ENCODE peak calls at places on chromosomes 2 and 18, in nine cellular contexts. X is fibroblast of lung, Z is gastrocnemius medialis, K is A549, O is lower lobe of right lung, E is GM20000, W is neural progenitor cell, C is PC-9, F is fibroblast of pulmonary artery. R is an unnamed sample.
A peak's percentile ranks its signal among the peaks of the same experiment; 100 is the strongest.

GRCh38 chr2:147934881-147935280 is 85.7 kb downstream of the ORC4 start:
- DNase-seq in W (no peak), Z (no peak), X (peak; percentile 15), E (no peak), F (no peak), K (no peak), O (no peak), C (no peak), R (no peak)

GRCh38 chr2:210198326-210198725 is 26.9 kb downstream of the ACADL start:
- DNase-seq in K (no peak), W (no peak), F (peak; percentile 38), X (peak; percentile 10), E (no peak), Z (no peak), C (no peak), O (no peak), R (no peak)

GRCh38 chr18:3726241-3726951 is 276.4 kb downstream of the TGIF1 start:
- DNase-seq in Z (no peak), F (no peak), W (no peak), X (no peak), O (no peak), C (no peak), K (no peak), E (no peak), R (no peak)

GRCh38 chr2:134139615-134140014 is 114.3 kb upstream of the MGAT5 start:
- DNase-seq in W (no peak), K (no peak), F (no peak), E (no peak), C (no peak), X (no peak), O (no peak), Z (no peak), R (no peak)

GRCh38 chr2:199136241-199136640 is 321.5 kb downstream of the SATB2 start:
- DNase-seq in W (no peak), E (no peak), F (no peak), Z (no peak), C (no peak), X (no peak), O (no peak), K (no peak), R (no peak)

GRCh38 chr2:201630577-201630976 is 12.7 kb downstream of the TMEM237 start:
- DNase-seq in F (no peak), K (no peak), X (no peak), O (no peak), E (no peak), W (no peak), Z (no peak), C (no peak), R (no peak)

GRCh38 chr2:39492095-39492590 is 55.1 kb upstream of the MAP4K3 start:
- DNase-seq in E (peak; percentile 77), O (no peak), X (peak; percentile 97), F (peak; percentile 94), W (no peak), C (peak; percentile 92), Z (no peak), K (peak; percentile 80), R (peak; percentile 69)

GRCh38 chr18:28712172-28712571 is 535.2 kb upstream of the CDH2 start:
- DNase-seq in C (no peak), E (no peak), W (no peak), O (no peak), K (no peak), F (no peak), X (no peak), Z (no peak), R (no peak)

GRCh38 chr18:76437910-76438309 is 57.1 kb downstream of the ZNF516 start:
- DNase-seq in E (peak; percentile 8), Z (no peak), X (no peak), F (no peak), W (no peak), C (no peak), O (no peak), K (no peak), R (no peak)

GRCh38 chr18:22637787-22638186 is 220.1 kb upstream of the CTAGE1 start:
- DNase-seq in K (peak; percentile 61), Z (no peak), E (no peak), O (no peak), C (no peak), F (peak; percentile 88), W (no peak), X (peak; percentile 75), R (no peak)

GRCh38 chr2:20668871-20669475 is 2.0 kb downstream of the GDF7 start:
- DNase-seq in Z (no peak), C (no peak), F (no peak), K (no peak), O (no peak), E (no peak), W (peak; percentile 26), X (no peak), R (no peak)

GRCh38 chr2:53397085-53397484 is 370.5 kb upstream of the CHAC2 start:
- DNase-seq in X (no peak), E (no peak), O (no peak), C (no peak), Z (no peak), F (no peak), K (no peak), W (no peak), R (no peak)

GRCh38 chr18:59885579-59886163 is 14.1 kb upstream of the PMAIP1 start:
- DNase-seq in E (peak; percentile 58), C (peak; percentile 57), X (peak; percentile 79), O (no peak), K (no peak), W (no peak), F (peak; percentile 82), Z (no peak), R (peak; percentile 60)

GRCh38 chr2:237199082-237199481 is 113.4 kb downstream of the COPS8 start:
- DNase-seq in E (no peak), K (no peak), C (no peak), O (no peak), Z (no peak), F (no peak), W (no peak), X (peak; percentile 64), R (no peak)

GRCh38 chr2:174035981-174036742 is 71.0 kb upstream of the SP3 start:
- DNase-seq in F (peak; percentile 62), O (no peak), X (peak; percentile 67), W (no peak), E (no peak), C (no peak), K (no peak), Z (peak; percentile 68), R (no peak)
- TF ChIP-seq CTCF in F (peak; percentile 29), O (peak; percentile 23), X (peak; percentile 13), W (peak; percentile 41), E (no peak), C (no peak), K (no peak), Z (peak; percentile 21), R (no peak)

GRCh38 chr2:64661770-64662169 is 8.1 kb upstream of the SERTAD2 start:
- DNase-seq in X (no peak), K (no peak), Z (no peak), C (no peak), O (no peak), E (no peak), W (no peak), F (no peak), R (no peak)
- TF ChIP-seq CTCF in X (no peak), K (no peak), Z (no peak), C (no peak), O (no peak), E (no peak), W (no peak), F (no peak), R (no peak)

GRCh38 chr2:97653874-97654273 is 8.0 kb downstream of the COX5B start:
- DNase-seq in W (no peak), Z (no peak), X (no peak), E (no peak), F (no peak), K (no peak), C (peak; percentile 31), O (no peak), R (no peak)

GRCh38 chr2:97654791-97655190 is 8.9 kb downstream of the COX5B start:
- DNase-seq in K (no peak), O (no peak), W (no peak), X (no peak), C (peak; percentile 17), E (peak; percentile 3), Z (no peak), F (no peak), R (no peak)

GRCh38 chr2:97656905-97657587 is 6.8 kb downstream of the ACTR1B start:
- DNase-seq in Z (no peak), K (no peak), C (peak; percentile 16), O (no peak), X (no peak), E (peak; percentile 3), W (no peak), F (no peak), R (no peak)

GRCh38 chr2:97656129-97656755 is 7.6 kb downstream of the ACTR1B start:
- DNase-seq in K (no peak), Z (no peak), X (no peak), F (no peak), C (peak; percentile 22), O (no peak), W (no peak), E (peak; percentile 4), R (no peak)

DNA sequence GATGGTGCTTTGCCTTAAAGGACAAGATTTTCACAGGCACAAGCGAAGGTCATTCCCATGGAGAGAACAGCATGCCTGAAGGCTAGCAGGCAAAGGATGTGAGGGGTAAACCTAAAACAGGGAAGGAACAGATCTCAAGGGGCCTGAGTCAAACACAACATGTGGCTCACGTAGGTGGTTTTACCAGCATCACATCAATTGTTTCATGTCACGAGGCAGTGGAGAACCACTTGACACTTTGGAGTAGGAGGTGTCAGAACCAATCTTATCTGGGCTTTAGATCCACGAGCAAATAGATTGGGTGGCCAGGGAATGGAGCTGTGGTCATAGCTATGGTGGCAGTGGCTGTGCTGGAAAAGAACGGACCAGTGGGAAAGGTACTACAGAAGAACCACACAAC is 8.5 kb downstream of the COX5B start:
- DNase-seq in C (no peak), O (no peak), F (no peak), Z (no peak), E (peak; percentile 1), K (no peak), W (no peak), X (no peak), R (no peak)
- TF ChIP-seq CTCF in C (no peak), O (no peak), F (no peak), Z (no peak), E (no peak), K (no peak), W (no peak), X (no peak), R (no peak)

GRCh38 chr18:33761363-33761762 is 183.3 kb downstream of the ASXL3 start:
- DNase-seq in F (peak; percentile 37), K (peak; percentile 4), Z (no peak), O (no peak), C (no peak), X (peak; percentile 68), W (peak; percentile 15), E (peak; percentile 23), R (peak; percentile 11)
- TF ChIP-seq CTCF in F (peak; percentile 43), K (peak; percentile 19), Z (no peak), O (peak; percentile 28), C (peak; percentile 29), X (peak; percentile 20), W (peak; percentile 40), E (peak; percentile 4), R (no peak)